ENCODE peak calls at places on chromosomes 2 and 18, in seven cellular contexts. One of them, this sample, is unnamed.

GRCh38 chr2:73112026-73112912 is 479 bp downstream of the RAB11FIP5 start:
- DNase-seq in A549: no peak
- DNase-seq in right lobe of liver: no peak
- DNase-seq in HCT116: peak
- DNase-seq in IMR-90: peak
- DNase-seq in cardiac fibroblast: peak
- DNase-seq in dorsolateral prefrontal cortex: peak
- DNase-seq in this sample: no peak

GRCh38 chr18:2303517-2304238 is 267.6 kb downstream of the METTL4 start:
- DNase-seq in A549: peak
- DNase-seq in right lobe of liver: no peak
- DNase-seq in HCT116: no peak
- DNase-seq in IMR-90: no peak
- DNase-seq in cardiac fibroblast: peak
- DNase-seq in dorsolateral prefrontal cortex: no peak
- DNase-seq in this sample: no peak

GRCh38 chr18:24395049-24395780 is 2.4 kb downstream of the OSBPL1A start:
- DNase-seq in A549: no peak
- DNase-seq in right lobe of liver: no peak
- DNase-seq in HCT116: no peak
- DNase-seq in IMR-90: peak
- DNase-seq in cardiac fibroblast: no peak
- DNase-seq in dorsolateral prefrontal cortex: no peak
- DNase-seq in this sample: no peak

GRCh38 chr2:96771792-96772618 is 11.3 kb downstream of the CNNM4 start:
- DNase-seq in A549: no peak
- DNase-seq in right lobe of liver: no peak
- DNase-seq in HCT116: no peak
- DNase-seq in IMR-90: no peak
- DNase-seq in cardiac fibroblast: no peak
- DNase-seq in dorsolateral prefrontal cortex: no peak
- DNase-seq in this sample: no peak

GRCh38 chr2:127641846-127642510 is 4.0 kb upstream of the GPR17 start:
- DNase-seq in A549: no peak
- DNase-seq in right lobe of liver: no peak
- DNase-seq in HCT116: no peak
- DNase-seq in IMR-90: no peak
- DNase-seq in cardiac fibroblast: no peak
- DNase-seq in dorsolateral prefrontal cortex: no peak
- DNase-seq in this sample: no peak

GRCh38 chr2:119753041-119753929 is 6.4 kb upstream of the PTPN4 start:
- DNase-seq in A549: peak
- DNase-seq in right lobe of liver: no peak
- DNase-seq in HCT116: peak
- DNase-seq in IMR-90: peak
- DNase-seq in cardiac fibroblast: peak
- DNase-seq in dorsolateral prefrontal cortex: peak
- DNase-seq in this sample: no peak

GRCh38 chr2:74778381-74779371 is 55.3 kb upstream of the HK2 start:
- DNase-seq in A549: no peak
- DNase-seq in right lobe of liver: no peak
- DNase-seq in HCT116: no peak
- DNase-seq in IMR-90: peak
- DNase-seq in cardiac fibroblast: peak
- DNase-seq in dorsolateral prefrontal cortex: no peak
- DNase-seq in this sample: no peak

GRCh38 chr2:26585966-26586365 is 55.2 kb downstream of the CIB4 start:
- DNase-seq in A549: no peak
- DNase-seq in right lobe of liver: no peak
- DNase-seq in HCT116: no peak
- DNase-seq in IMR-90: no peak
- DNase-seq in cardiac fibroblast: no peak
- DNase-seq in dorsolateral prefrontal cortex: no peak
- DNase-seq in this sample: no peak

GRCh38 chr2:189347540-189347939 is 93.7 kb upstream of the WDR75 start:
- DNase-seq in A549: peak
- DNase-seq in right lobe of liver: no peak
- DNase-seq in HCT116: peak
- DNase-seq in IMR-90: peak
- DNase-seq in cardiac fibroblast: peak
- DNase-seq in dorsolateral prefrontal cortex: no peak
- DNase-seq in this sample: peak

GRCh38 chr2:116917196-116917595 is 897.3 kb upstream of the DDX18 start:
- DNase-seq in A549: no peak
- DNase-seq in right lobe of liver: no peak
- DNase-seq in HCT116: no peak
- DNase-seq in IMR-90: no peak
- DNase-seq in cardiac fibroblast: no peak
- DNase-seq in dorsolateral prefrontal cortex: no peak
- DNase-seq in this sample: no peak

GRCh38 chr18:7784171-7784570 is 217.1 kb downstream of the PTPRM start:
- DNase-seq in A549: no peak
- DNase-seq in right lobe of liver: no peak
- DNase-seq in HCT116: no peak
- DNase-seq in IMR-90: no peak
- DNase-seq in cardiac fibroblast: no peak
- DNase-seq in dorsolateral prefrontal cortex: no peak
- DNase-seq in this sample: no peak

GRCh38 chr2:112916625-112917024 is 5.7 kb downstream of the IL37 start:
- DNase-seq in A549: no peak
- DNase-seq in right lobe of liver: no peak
- DNase-seq in HCT116: no peak
- DNase-seq in IMR-90: no peak
- DNase-seq in cardiac fibroblast: no peak
- DNase-seq in dorsolateral prefrontal cortex: no peak
- DNase-seq in this sample: no peak

GRCh38 chr2:71494523-71495155 is 41.3 kb downstream of the DYSF start:
- DNase-seq in A549: no peak
- DNase-seq in right lobe of liver: no peak
- DNase-seq in HCT116: peak
- DNase-seq in IMR-90: no peak
- DNase-seq in cardiac fibroblast: no peak
- DNase-seq in dorsolateral prefrontal cortex: no peak
- DNase-seq in this sample: no peak

GRCh38 chr2:223901311-223901710 is 43.8 kb downstream of the WDFY1 start:
- DNase-seq in A549: no peak
- DNase-seq in right lobe of liver: no peak
- DNase-seq in HCT116: no peak
- DNase-seq in IMR-90: no peak
- DNase-seq in cardiac fibroblast: no peak
- DNase-seq in dorsolateral prefrontal cortex: no peak
- DNase-seq in this sample: no peak

GRCh38 chr2:218995972-218996644 is 2.9 kb upstream of the CRYBA2 start:
- DNase-seq in A549: peak
- DNase-seq in right lobe of liver: peak
- DNase-seq in HCT116: peak
- DNase-seq in IMR-90: peak
- DNase-seq in cardiac fibroblast: peak
- DNase-seq in dorsolateral prefrontal cortex: peak
- DNase-seq in this sample: no peak

GRCh38 chr2:71417300-71418202 is 35.8 kb upstream of the DYSF start:
- DNase-seq in A549: peak
- DNase-seq in right lobe of liver: no peak
- DNase-seq in HCT116: peak
- DNase-seq in IMR-90: no peak
- DNase-seq in cardiac fibroblast: no peak
- DNase-seq in dorsolateral prefrontal cortex: no peak
- DNase-seq in this sample: no peak

GRCh38 chr2:15273452-15273851 is 287.7 kb downstream of the NBAS start:
- DNase-seq in A549: no peak
- DNase-seq in right lobe of liver: no peak
- DNase-seq in HCT116: no peak
- DNase-seq in IMR-90: no peak
- DNase-seq in cardiac fibroblast: no peak
- DNase-seq in dorsolateral prefrontal cortex: no peak
- DNase-seq in this sample: no peak

GRCh38 chr18:44599409-44599808 is 81.3 kb upstream of the SETBP1 start:
- DNase-seq in A549: no peak
- DNase-seq in right lobe of liver: no peak
- DNase-seq in HCT116: no peak
- DNase-seq in IMR-90: peak
- DNase-seq in cardiac fibroblast: no peak
- DNase-seq in dorsolateral prefrontal cortex: no peak
- DNase-seq in this sample: no peak

DNA sequence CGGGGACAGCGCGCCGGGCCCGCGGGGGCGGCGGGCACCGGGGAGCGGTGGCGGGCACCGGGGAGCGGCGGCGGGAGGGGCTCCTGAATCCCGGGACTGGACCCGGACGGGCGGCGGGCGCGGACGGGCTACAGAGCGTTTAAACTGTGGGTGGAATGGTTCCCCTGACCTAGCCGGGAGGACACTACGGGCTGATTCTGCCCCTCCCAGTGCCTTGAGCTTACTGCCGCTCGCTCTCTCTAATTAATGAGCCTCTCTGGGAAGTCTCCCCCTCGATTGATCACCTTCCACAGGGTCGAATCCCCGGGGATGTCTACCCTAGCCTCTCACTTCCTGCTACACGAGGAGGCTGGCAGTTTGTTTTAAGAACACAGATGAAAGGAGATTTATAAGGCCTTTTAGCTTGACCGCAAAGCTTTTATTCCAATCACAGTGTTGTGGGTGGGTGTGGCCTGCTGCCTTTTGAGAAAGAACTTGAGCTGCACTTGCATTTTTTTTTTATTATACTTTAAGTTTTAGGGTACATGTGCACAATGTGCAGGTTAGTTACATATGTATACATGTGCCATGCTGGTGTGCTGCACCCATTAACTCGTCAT is 1.0 kb downstream of the GNAL start:
- DNase-seq in A549: peak
- DNase-seq in right lobe of liver: no peak
- DNase-seq in HCT116: no peak
- DNase-seq in IMR-90: peak
- DNase-seq in cardiac fibroblast: peak
- DNase-seq in dorsolateral prefrontal cortex: no peak
- DNase-seq in this sample: no peak
- H3K4me3 ChIP-seq in A549: peak
- H3K4me3 ChIP-seq in right lobe of liver: peak
- H3K4me3 ChIP-seq in HCT116: peak
- H3K4me3 ChIP-seq in IMR-90: peak
- H3K4me3 ChIP-seq in cardiac fibroblast: no peak
- H3K4me3 ChIP-seq in dorsolateral prefrontal cortex: peak
- H3K4me3 ChIP-seq in this sample: no peak

DNA sequence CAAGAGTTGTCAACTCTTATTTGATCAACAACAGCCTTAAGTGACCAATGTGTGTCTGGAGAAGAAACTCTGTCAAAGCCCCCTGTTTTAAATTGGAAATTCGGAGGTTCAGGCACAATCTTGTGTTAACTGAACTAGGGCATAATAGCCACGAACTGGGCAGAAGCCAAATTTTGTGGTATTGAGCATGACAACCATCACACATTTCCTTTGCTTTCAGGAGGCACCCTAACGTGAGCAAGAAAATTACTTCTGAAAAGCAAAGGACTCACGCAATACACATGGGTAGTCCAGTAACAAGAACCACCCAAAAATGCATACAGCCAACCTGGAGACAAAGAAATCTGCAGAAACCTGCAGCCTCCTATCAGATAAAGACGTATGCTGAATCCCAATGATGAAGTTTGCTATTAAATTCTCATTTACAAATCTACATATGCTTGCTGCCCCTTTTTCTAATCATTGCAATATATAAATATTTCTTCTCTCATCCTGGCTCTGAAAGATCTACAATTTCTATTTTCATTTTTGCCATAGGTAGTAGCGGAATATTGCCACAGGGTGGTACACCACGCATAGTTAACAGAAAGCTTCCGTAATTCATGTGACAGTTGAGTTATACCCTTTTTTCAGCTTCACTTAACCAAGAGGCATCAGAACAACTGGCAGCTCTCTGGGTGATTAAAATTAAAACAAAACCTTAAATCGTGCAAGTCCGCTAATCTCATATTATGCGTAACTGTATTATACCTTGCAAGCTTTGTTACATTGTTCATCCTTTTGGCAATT is 495.8 kb downstream of the NRXN1 start:
- DNase-seq in A549: no peak
- DNase-seq in right lobe of liver: no peak
- DNase-seq in HCT116: peak
- DNase-seq in IMR-90: peak
- DNase-seq in cardiac fibroblast: peak
- DNase-seq in dorsolateral prefrontal cortex: peak
- DNase-seq in this sample: no peak
- TF ChIP-seq CTCF in A549: peak
- TF ChIP-seq CTCF in right lobe of liver: no peak
- TF ChIP-seq CTCF in HCT116: peak
- TF ChIP-seq CTCF in IMR-90: peak
- TF ChIP-seq CTCF in cardiac fibroblast: peak
- TF ChIP-seq CTCF in dorsolateral prefrontal cortex: peak
- TF ChIP-seq CTCF in this sample: peak

DNA sequence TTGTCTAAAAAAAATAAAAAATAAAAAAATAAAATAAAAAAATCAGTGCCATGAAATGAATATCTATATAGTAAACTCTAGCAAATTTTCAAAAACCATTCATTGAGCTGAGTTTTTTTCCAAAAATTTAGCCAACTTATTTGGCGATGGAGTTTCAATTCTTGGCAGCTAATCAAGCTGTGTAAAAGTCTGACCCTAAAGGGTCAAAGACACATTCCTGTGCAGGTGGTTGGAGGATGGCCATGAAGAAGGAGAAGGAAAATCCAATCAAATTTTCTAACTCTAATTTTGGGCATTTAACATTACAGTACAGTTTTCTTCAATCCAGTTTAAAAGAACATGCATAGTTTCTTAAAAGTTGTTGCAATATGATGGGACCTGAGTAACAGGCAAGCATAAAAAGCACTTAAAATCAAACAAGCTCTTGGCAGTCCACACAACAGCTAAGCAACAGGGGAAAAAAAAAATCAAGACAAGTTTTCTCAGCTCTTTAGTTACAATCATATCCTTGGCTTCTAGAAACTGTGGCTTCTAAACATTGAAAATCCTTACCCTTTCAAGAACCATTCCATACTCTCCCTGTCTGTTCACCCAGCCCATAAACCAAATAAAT is 54.5 kb downstream of the ACVR1 start:
- DNase-seq in A549: no peak
- DNase-seq in right lobe of liver: no peak
- DNase-seq in HCT116: no peak
- DNase-seq in IMR-90: no peak
- DNase-seq in cardiac fibroblast: no peak
- DNase-seq in dorsolateral prefrontal cortex: no peak
- DNase-seq in this sample: no peak
- H3K4me3 ChIP-seq in A549: no peak
- H3K4me3 ChIP-seq in right lobe of liver: no peak
- H3K4me3 ChIP-seq in HCT116: no peak
- H3K4me3 ChIP-seq in IMR-90: no peak
- H3K4me3 ChIP-seq in cardiac fibroblast: no peak
- H3K4me3 ChIP-seq in dorsolateral prefrontal cortex: no peak
- H3K4me3 ChIP-seq in this sample: no peak

DNA sequence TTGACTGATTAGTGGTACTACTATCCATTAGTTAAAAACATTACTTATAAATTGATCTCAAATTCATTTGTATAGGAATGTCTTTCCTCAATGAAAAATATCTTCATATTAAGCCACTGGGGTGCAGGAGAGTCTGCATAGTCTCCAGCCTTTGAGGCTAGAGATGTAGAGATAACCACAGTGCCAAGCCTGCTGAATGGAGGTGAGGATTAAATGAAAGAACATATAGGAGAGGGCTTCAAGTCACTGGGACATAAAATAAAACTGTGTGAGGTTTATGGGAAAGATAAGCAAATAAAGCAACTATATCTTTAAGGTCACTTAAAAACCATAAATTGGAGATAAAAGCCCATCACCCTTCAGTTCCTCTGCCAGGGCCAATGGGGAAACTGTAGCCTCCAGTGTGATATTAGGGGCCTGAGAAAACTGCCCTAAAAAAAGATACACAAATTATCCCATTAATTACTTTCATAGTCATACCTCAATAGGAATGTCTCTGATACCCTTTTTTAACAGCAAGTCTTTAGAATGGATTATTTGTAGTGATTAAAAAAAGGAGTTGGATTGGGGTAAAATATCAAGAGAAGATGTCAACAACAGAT is 27.6 kb downstream of the GALNT3 start:
- DNase-seq in A549: no peak
- DNase-seq in right lobe of liver: no peak
- DNase-seq in HCT116: no peak
- DNase-seq in IMR-90: no peak
- DNase-seq in cardiac fibroblast: no peak
- DNase-seq in dorsolateral prefrontal cortex: no peak
- DNase-seq in this sample: no peak
- TF ChIP-seq CTCF in A549: no peak
- TF ChIP-seq CTCF in right lobe of liver: no peak
- TF ChIP-seq CTCF in HCT116: no peak
- TF ChIP-seq CTCF in IMR-90: no peak
- TF ChIP-seq CTCF in cardiac fibroblast: no peak
- TF ChIP-seq CTCF in dorsolateral prefrontal cortex: no peak
- TF ChIP-seq CTCF in this sample: no peak